ENCODE peak calls at places on chromosomes 6 and 20, in seven cellular contexts. C is CD4-positive, alpha-beta T cell; T is NCI-H1436; P is KG1; Z is NCI-H187 treated with DMSO at 0.1 percent for 48 hours; J is mesendoderm; U is H54. Q is an unnamed sample.

GRCh38 chr6:35177139-35177538 is 36.0 kb upstream of the TCP11 start:
- DNase-seq in P (no peak), U (no peak), T (no peak), Z (no peak), J (peak), C (no peak), Q (no peak)

GRCh38 chr6:13695217-13695616 is 16.4 kb downstream of the RANBP9 start:
- DNase-seq in U (no peak), Z (no peak), J (no peak), T (no peak), C (no peak), P (no peak), Q (no peak)

GRCh38 chr6:131782764-131783163 is 25.1 kb upstream of the ENPP1 start:
- DNase-seq in C (no peak), J (peak), T (peak), U (no peak), Z (peak), P (no peak), Q (no peak)

GRCh38 chr6:34709386-34709785 is 12.8 kb upstream of the ILRUN start:
- DNase-seq in J (no peak), Z (no peak), T (no peak), P (no peak), U (no peak), C (no peak), Q (no peak)

GRCh38 chr20:33291830-33292355 is 8.9 kb downstream of the BPIFB1 start:
- DNase-seq in J (peak), C (peak), Z (no peak), T (peak), U (peak), P (peak), Q (peak)

GRCh38 chr6:37517411-37517812 is 17.7 kb upstream of the CCDC167 start:
- DNase-seq in Z (no peak), C (peak), J (no peak), U (no peak), T (no peak), P (peak), Q (no peak)

GRCh38 chr6:32868257-32868788 is 14.3 kb downstream of the PSMB9 start:
- DNase-seq in Z (peak), P (peak), T (peak), J (peak), C (peak), U (no peak), Q (peak)

GRCh38 chr20:21099653-21100589 is 6.2 kb downstream of the LINC00237 start:
- DNase-seq in Z (no peak), J (peak), P (peak), T (no peak), C (no peak), U (no peak), Q (no peak)

GRCh38 chr20:44247131-44247571 is at the start of gene GDAP1L1:
- DNase-seq in J (peak), Z (no peak), T (peak), U (no peak), C (no peak), P (no peak), Q (no peak)

GRCh38 chr6:161407581-161407980 is 133.7 kb upstream of the AGPAT4 start:
- DNase-seq in T (no peak), U (no peak), Z (no peak), P (no peak), C (no peak), J (no peak), Q (no peak)

GRCh38 chr20:45874576-45874975 is 6.5 kb upstream of the ZSWIM1 start:
- DNase-seq in Z (no peak), T (no peak), P (no peak), J (peak), U (no peak), C (no peak), Q (no peak)

GRCh38 chr6:43773050-43773956 is 3.3 kb downstream of the VEGFA start:
- DNase-seq in T (peak), J (peak), C (peak), U (peak), P (peak), Z (no peak), Q (peak)

GRCh38 chr6:113847435-113847834 is 9.7 kb upstream of the MARCKS start:
- DNase-seq in T (no peak), J (no peak), U (no peak), P (no peak), C (no peak), Z (no peak), Q (no peak)

GRCh38 chr6:30615219-30615957 is 1.7 kb downstream of the PPP1R10 start:
- DNase-seq in U (no peak), Z (no peak), C (peak), P (peak), J (peak), T (peak), Q (no peak)